ENCODE peak calls at places on chromosomes 6 and 20, in nine cellular contexts. C is endothelial cell of umbilical vein, Y is Calu3, W is lung, A is GM20000, D is activated B cell treated with CpG ODN at 0.5 μM for 24 hours, V is fibroblast of lung, S is MCF 10A, U is adrenal gland. P is an unnamed sample.

GRCh38 chr6:111527367-111527766 is 44.3 kb upstream of the REV3L start:
- DNase-seq in C (no peak), Y (no peak), W (no peak), A (no peak), D (no peak), V (no peak), S (no peak), U (no peak), P (no peak)

GRCh38 chr6:24997186-24997585 is 61.4 kb upstream of the RIPOR2 start:
- DNase-seq in C (no peak), Y (no peak), W (no peak), A (no peak), D (no peak), V (no peak), S (no peak), U (no peak), P (no peak)

GRCh38 chr6:130190701-130191375 is 31.9 kb downstream of the SAMD3 start:
- DNase-seq in C (no peak), Y (no peak), W (no peak), A (no peak), D (no peak), V (no peak), S (no peak), U (no peak), P (no peak)

GRCh38 chr20:18252597-18253451 is 35.5 kb upstream of the ZNF133 start:
- DNase-seq in C (no peak), Y (peak), W (peak), A (no peak), D (no peak), V (peak), S (peak), U (no peak), P (no peak)

GRCh38 chr6:83114164-83114563 is 46.7 kb downstream of the DOP1A start:
- DNase-seq in C (peak), Y (no peak), W (no peak), A (no peak), D (no peak), V (peak), S (peak), U (no peak), P (no peak)

GRCh38 chr20:59258103-59258705 is 42.2 kb upstream of the EDN3 start:
- DNase-seq in C (no peak), Y (no peak), W (no peak), A (no peak), D (no peak), V (no peak), S (no peak), U (no peak), P (no peak)

GRCh38 chr20:52972965-52973819 is 1.0 kb downstream of the TSHZ2 start:
- DNase-seq in C (no peak), Y (peak), W (no peak), A (no peak), D (no peak), V (no peak), S (no peak), U (peak), P (no peak)

GRCh38 chr6:3039384-3039783 is 28.9 kb upstream of the RIPK1 start:
- DNase-seq in C (peak), Y (no peak), W (no peak), A (no peak), D (no peak), V (no peak), S (no peak), U (no peak), P (no peak)

GRCh38 chr6:15247750-15248450 is 2.0 kb downstream of the JARID2 start:
- DNase-seq in C (peak), Y (peak), W (peak), A (peak), D (peak), V (peak), S (peak), U (peak), P (no peak)

GRCh38 chr20:57682184-57683038 is 27.4 kb downstream of the PMEPA1 start:
- DNase-seq in C (no peak), Y (no peak), W (no peak), A (peak), D (no peak), V (no peak), S (no peak), U (no peak), P (no peak)

GRCh38 chr20:62777528-62777830 is 18.8 kb upstream of the MRGBP start:
- DNase-seq in C (no peak), Y (no peak), W (no peak), A (no peak), D (no peak), V (no peak), S (no peak), U (no peak), P (no peak)

DNA sequence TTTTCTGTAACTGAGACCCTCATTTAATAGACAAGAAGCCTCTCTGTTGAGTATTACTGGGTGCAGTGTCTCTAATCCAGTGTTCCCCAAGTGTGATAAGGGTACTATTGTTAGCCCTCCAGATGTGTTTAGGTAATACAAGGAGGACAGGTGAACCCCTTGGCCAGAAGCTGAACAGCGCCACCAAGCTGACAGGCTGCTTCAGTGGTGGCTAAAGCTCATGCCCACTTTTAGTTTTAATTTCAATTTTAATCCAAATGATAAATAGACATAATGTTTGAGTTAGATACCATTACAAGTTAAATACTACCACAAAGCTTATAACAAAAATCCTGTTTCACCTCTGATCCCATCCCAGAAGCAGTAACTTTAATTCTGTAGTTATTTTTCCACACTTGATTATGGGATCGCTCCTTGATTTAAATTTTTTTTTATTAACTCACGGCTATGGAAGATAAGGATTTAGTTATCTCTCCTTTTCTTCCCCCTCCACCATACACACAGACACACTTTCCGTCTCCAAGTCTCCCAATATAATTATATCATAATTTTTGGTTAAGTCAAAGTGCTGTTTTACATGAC is 8.3 kb upstream of the STK35 start:
- DNase-seq in C (no peak), Y (peak), W (no peak), A (peak), D (no peak), V (no peak), S (peak), U (no peak), P (no peak)
- TF ChIP-seq CTCF in C (peak), Y (peak), W (no peak), A (peak), D (no peak), V (peak), S (peak), U (peak), P (peak)

DNA sequence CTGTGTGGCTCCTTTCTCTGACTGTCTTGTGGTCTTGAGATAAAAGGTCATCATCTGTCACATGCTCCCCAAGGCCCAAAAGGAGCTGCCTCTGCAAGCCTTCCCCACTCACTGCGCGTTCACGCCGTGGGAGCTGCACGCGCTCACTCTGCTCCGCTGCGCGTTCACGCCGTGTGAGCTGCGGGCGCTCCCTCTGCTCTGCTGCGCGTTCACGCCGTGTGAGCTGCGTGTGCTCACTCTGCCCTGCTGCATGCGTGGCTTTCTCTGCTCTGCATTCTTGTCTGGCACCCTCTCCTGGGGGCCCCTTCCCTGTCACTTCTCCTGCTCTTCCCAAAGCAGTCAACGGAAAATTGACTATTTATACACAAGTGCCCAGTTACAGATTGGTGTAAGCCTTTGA is 42.5 kb downstream of the PSMB1 start:
- DNase-seq in C (no peak), Y (no peak), W (no peak), A (no peak), D (no peak), V (no peak), S (no peak), U (no peak), P (no peak)
- TF ChIP-seq CTCF in C (no peak), Y (no peak), W (no peak), A (no peak), D (no peak), V (no peak), S (no peak), U (no peak), P (no peak)

GRCh38 chr6:23179994-23180393 is 610.6 kb downstream of the HDGFL1 start:
- DNase-seq in C (no peak), Y (no peak), W (no peak), A (no peak), D (no peak), V (no peak), S (no peak), U (no peak), P (no peak)

GRCh38 chr6:23176883-23177282 is 607.5 kb downstream of the HDGFL1 start:
- DNase-seq in C (peak), Y (no peak), W (no peak), A (no peak), D (no peak), V (no peak), S (no peak), U (no peak), P (no peak)

GRCh38 chr6:23183846-23184245 is 614.5 kb downstream of the HDGFL1 start:
- DNase-seq in C (no peak), Y (no peak), W (no peak), A (no peak), D (no peak), V (no peak), S (no peak), U (no peak), P (no peak)

GRCh38 chr6:23181301-23182110 is 612.1 kb downstream of the HDGFL1 start:
- DNase-seq in C (no peak), Y (no peak), W (no peak), A (no peak), D (no peak), V (no peak), S (no peak), U (no peak), P (no peak)

GRCh38 chr6:23180504-23181293 is 611.3 kb downstream of the HDGFL1 start:
- DNase-seq in C (no peak), Y (no peak), W (peak), A (no peak), D (no peak), V (peak), S (peak), U (peak), P (no peak)
- TF ChIP-seq CTCF in C (no peak), Y (no peak), W (no peak), A (no peak), D (no peak), V (peak), S (no peak), U (no peak), P (no peak)

DNA sequence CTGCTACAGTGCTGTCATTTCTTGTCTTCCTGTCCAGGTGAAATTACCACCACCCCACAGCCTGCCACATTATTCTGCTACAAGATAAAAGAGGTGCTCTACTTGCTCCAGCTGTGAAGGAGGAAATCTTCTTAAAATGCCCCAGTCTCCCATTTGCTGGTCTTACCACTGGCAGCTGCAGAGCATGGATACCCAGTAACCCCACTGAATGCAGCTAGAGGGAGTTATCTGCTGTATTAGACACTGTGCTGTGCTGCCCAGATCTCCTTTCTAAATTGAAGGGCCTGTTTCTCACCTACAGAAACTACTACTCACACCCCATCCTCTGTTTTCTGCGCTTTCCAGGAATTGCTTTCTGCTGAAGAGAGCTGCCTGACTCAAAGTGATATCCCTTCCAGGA is 517.8 kb downstream of the PKHD1 start:
- DNase-seq in C (no peak), Y (no peak), W (no peak), A (no peak), D (no peak), V (no peak), S (no peak), U (no peak), P (no peak)
- TF ChIP-seq CTCF in C (no peak), Y (no peak), W (no peak), A (no peak), D (no peak), V (no peak), S (no peak), U (no peak), P (peak)

DNA sequence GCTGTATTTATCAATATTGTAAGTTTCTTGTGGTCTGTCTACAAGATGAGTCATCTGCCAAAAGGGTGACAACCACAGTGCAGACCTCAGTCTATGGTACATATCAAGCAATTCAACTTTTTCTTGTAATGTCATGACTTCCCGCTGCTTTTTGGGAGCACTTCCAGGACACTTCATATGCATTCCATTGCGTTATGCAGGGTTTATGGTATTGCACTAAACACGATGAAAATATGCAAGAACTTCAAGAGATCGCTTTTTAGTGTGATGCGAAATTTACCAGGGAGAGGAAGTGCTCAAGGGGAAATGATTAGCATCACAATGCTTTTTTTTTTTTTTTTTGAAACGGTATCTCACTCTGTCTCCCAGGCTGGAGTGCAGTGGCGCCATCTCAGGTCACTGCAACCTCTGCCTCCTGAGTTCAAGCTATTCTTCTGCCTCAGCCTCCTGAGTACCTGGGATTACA is 166.5 kb downstream of the TFAP2A start:
- DNase-seq in C (no peak), Y (no peak), W (no peak), A (no peak), D (no peak), V (peak), S (peak), U (no peak), P (no peak)
- TF ChIP-seq CTCF in C (no peak), Y (no peak), W (no peak), A (no peak), D (no peak), V (no peak), S (peak), U (no peak), P (no peak)

DNA sequence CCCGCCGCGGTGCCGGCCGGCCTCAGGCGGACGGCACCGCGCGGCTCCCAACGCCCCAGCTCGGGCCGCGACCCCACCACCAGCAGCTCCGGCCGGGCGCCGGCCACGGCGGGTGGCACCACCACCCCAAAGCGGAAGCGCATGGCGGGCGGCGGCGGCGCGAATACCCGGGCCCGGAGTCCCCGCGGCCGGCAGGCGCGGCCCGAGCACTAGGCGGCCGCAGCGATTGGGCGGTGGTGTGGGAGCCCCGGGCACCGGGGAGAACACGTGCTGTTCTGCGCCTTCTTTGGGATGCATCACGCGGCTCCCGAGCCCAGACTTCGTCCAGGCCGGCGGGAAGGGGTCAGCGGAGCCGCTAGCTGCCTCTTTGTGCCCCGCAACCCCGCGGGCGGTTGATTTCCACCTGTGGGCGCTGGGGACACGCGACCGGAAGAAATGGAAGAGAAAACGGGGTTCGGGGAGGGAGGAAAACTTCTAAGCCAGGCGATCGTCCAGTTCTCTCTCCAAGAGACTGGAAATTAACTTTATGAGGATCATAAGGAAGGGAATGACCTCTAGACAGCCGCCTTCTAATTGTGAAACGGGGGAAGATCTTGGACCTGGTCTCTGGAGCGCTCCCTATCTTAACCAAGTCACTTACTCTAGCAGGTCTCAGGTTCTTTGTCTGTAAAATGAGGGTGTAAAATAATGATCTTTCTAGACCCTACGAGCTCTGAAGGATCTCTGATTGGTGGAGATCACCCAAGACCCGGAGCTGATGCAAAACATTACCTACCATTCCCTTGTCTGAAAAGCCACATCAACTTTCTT is at the start of gene EPM2A:
- DNase-seq in C (peak), Y (peak), W (peak), A (peak), D (peak), V (peak), S (peak), U (peak), P (no peak)
- TF ChIP-seq CTCF in C (no peak), Y (no peak), W (no peak), A (no peak), D (no peak), V (no peak), S (no peak), U (no peak), P (no peak)